ENCODE peak calls at places on chromosomes 13 and 19, in seven cellular contexts. One of them, this sample, is unnamed.

GRCh38 chr13:111006508-111007031 is 91.7 kb upstream of the ANKRD10 start:
- DNase-seq in thoracic aorta: peak; percentile 69
- DNase-seq in ovary: peak; percentile 72
- DNase-seq in mammary epithelial cell: no peak
- DNase-seq in right atrium auricular region: peak; percentile 89
- DNase-seq in MG63: peak; percentile 90
- DNase-seq in cardiac muscle cell: no peak
- DNase-seq in this sample: no peak

GRCh38 chr19:19623383-19623782 is 4.6 kb downstream of the LPAR2 start:
- DNase-seq in MG63: no peak
- DNase-seq in right atrium auricular region: no peak
- DNase-seq in thoracic aorta: no peak
- DNase-seq in ovary: no peak
- DNase-seq in cardiac muscle cell: no peak
- DNase-seq in mammary epithelial cell: no peak
- DNase-seq in this sample: no peak

GRCh38 chr13:100725472-100725871 is 50.9 kb upstream of the TMTC4 start:
- DNase-seq in cardiac muscle cell: no peak
- DNase-seq in right atrium auricular region: no peak
- DNase-seq in MG63: no peak
- DNase-seq in mammary epithelial cell: no peak
- DNase-seq in ovary: no peak
- DNase-seq in thoracic aorta: no peak
- DNase-seq in this sample: peak; percentile 28

GRCh38 chr13:48730971-48731658 is 77.4 kb downstream of the CYSLTR2 start:
- DNase-seq in ovary: no peak
- DNase-seq in thoracic aorta: no peak
- DNase-seq in cardiac muscle cell: no peak
- DNase-seq in mammary epithelial cell: peak; percentile 73
- DNase-seq in right atrium auricular region: no peak
- DNase-seq in MG63: no peak
- DNase-seq in this sample: no peak

GRCh38 chr19:9673912-9674668 is 810 bp downstream of the ZNF562 start:
- DNase-seq in ovary: no peak
- DNase-seq in MG63: no peak
- DNase-seq in cardiac muscle cell: no peak
- DNase-seq in right atrium auricular region: no peak
- DNase-seq in thoracic aorta: no peak
- DNase-seq in mammary epithelial cell: peak; percentile 78
- DNase-seq in this sample: peak; percentile 9

GRCh38 chr19:31257025-31257424 is 92.2 kb downstream of the TSHZ3 start:
- DNase-seq in cardiac muscle cell: no peak
- DNase-seq in mammary epithelial cell: no peak
- DNase-seq in right atrium auricular region: no peak
- DNase-seq in thoracic aorta: no peak
- DNase-seq in MG63: no peak
- DNase-seq in ovary: no peak
- DNase-seq in this sample: no peak

GRCh38 chr19:42455621-42456081 is 12.9 kb upstream of the CXCL17 start:
- DNase-seq in ovary: no peak
- DNase-seq in right atrium auricular region: no peak
- DNase-seq in MG63: no peak
- DNase-seq in thoracic aorta: no peak
- DNase-seq in cardiac muscle cell: no peak
- DNase-seq in mammary epithelial cell: peak; percentile 96
- DNase-seq in this sample: no peak

GRCh38 chr19:9011875-9012274 is 1.7 kb upstream of the MUC16 start:
- DNase-seq in right atrium auricular region: no peak
- DNase-seq in thoracic aorta: no peak
- DNase-seq in MG63: no peak
- DNase-seq in mammary epithelial cell: no peak
- DNase-seq in ovary: no peak
- DNase-seq in cardiac muscle cell: no peak
- DNase-seq in this sample: no peak

GRCh38 chr13:111508164-111508870 is 187.9 kb downstream of the TEX29 start:
- DNase-seq in thoracic aorta: no peak
- DNase-seq in cardiac muscle cell: no peak
- DNase-seq in mammary epithelial cell: no peak
- DNase-seq in ovary: no peak
- DNase-seq in right atrium auricular region: no peak
- DNase-seq in MG63: no peak
- DNase-seq in this sample: no peak

GRCh38 chr19:23461120-23461519 is 65.8 kb upstream of the ZNF91 start:
- DNase-seq in MG63: no peak
- DNase-seq in right atrium auricular region: no peak
- DNase-seq in ovary: no peak
- DNase-seq in mammary epithelial cell: no peak
- DNase-seq in thoracic aorta: no peak
- DNase-seq in cardiac muscle cell: no peak
- DNase-seq in this sample: no peak

GRCh38 chr19:45574526-45574925 is 10.1 kb downstream of the OPA3 start:
- DNase-seq in cardiac muscle cell: no peak
- DNase-seq in MG63: no peak
- DNase-seq in thoracic aorta: no peak
- DNase-seq in mammary epithelial cell: no peak
- DNase-seq in ovary: no peak
- DNase-seq in right atrium auricular region: no peak
- DNase-seq in this sample: no peak

GRCh38 chr13:94704347-94705080 is 7.8 kb downstream of the SOX21 start:
- DNase-seq in mammary epithelial cell: no peak
- DNase-seq in thoracic aorta: no peak
- DNase-seq in MG63: no peak
- DNase-seq in right atrium auricular region: no peak
- DNase-seq in cardiac muscle cell: no peak
- DNase-seq in ovary: no peak
- DNase-seq in this sample: no peak

GRCh38 chr13:88086577-88086976 is 415.4 kb downstream of the SLITRK5 start:
- DNase-seq in thoracic aorta: no peak
- DNase-seq in MG63: no peak
- DNase-seq in ovary: no peak
- DNase-seq in mammary epithelial cell: no peak
- DNase-seq in right atrium auricular region: no peak
- DNase-seq in cardiac muscle cell: no peak
- DNase-seq in this sample: no peak

GRCh38 chr19:54521022-54521859 is 18.6 kb downstream of the LAIR2 start:
- DNase-seq in mammary epithelial cell: no peak
- DNase-seq in thoracic aorta: no peak
- DNase-seq in ovary: no peak
- DNase-seq in cardiac muscle cell: no peak
- DNase-seq in MG63: no peak
- DNase-seq in right atrium auricular region: no peak
- DNase-seq in this sample: peak; percentile 55

GRCh38 chr19:45322744-45323281 is at the start of gene CKM:
- DNase-seq in ovary: no peak
- DNase-seq in right atrium auricular region: peak; percentile 68
- DNase-seq in mammary epithelial cell: no peak
- DNase-seq in MG63: no peak
- DNase-seq in thoracic aorta: no peak
- DNase-seq in cardiac muscle cell: peak; percentile 65
- DNase-seq in this sample: no peak

GRCh38 chr13:35139591-35139990 is 197.5 kb downstream of the NBEA start:
- DNase-seq in MG63: no peak
- DNase-seq in mammary epithelial cell: no peak
- DNase-seq in right atrium auricular region: no peak
- DNase-seq in cardiac muscle cell: no peak
- DNase-seq in ovary: no peak
- DNase-seq in thoracic aorta: no peak
- DNase-seq in this sample: no peak

GRCh38 chr19:35151273-35152065 is 3.1 kb upstream of the FXYD5 start:
- DNase-seq in mammary epithelial cell: no peak
- DNase-seq in ovary: no peak
- DNase-seq in thoracic aorta: no peak
- DNase-seq in right atrium auricular region: no peak
- DNase-seq in MG63: no peak
- DNase-seq in cardiac muscle cell: no peak
- DNase-seq in this sample: no peak

GRCh38 chr13:33876716-33877394 is 58.9 kb downstream of the RFC3 start:
- DNase-seq in ovary: no peak
- DNase-seq in right atrium auricular region: no peak
- DNase-seq in mammary epithelial cell: no peak
- DNase-seq in MG63: no peak
- DNase-seq in cardiac muscle cell: no peak
- DNase-seq in thoracic aorta: no peak
- DNase-seq in this sample: no peak

DNA sequence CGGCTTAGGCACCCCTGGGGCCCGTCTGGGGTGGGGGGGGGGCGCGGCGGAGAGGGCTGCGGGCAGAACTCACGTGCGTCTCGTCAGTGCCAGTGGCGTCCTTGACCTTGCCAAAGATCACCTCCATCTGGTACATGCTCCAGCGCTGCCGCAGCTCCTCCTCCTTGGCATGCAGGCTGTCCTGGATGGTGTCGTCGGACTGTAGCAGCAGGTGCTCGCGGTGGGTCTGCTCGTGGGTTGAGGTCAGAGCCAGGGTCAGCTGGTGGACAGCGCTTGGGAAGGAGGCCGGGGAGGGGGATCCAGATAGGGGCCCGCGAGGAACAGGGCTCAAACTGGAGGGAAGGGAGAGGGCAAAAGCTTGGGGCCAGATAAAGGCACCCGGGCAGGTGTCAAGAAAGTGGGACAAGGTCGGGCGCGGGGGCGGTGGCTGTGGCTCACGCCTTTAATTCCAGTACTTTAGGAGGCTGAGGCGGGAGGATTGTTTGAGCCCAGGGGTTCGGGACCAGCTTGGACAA is 4.7 kb upstream of the RGL3 start:
- DNase-seq in thoracic aorta: no peak
- DNase-seq in MG63: no peak
- DNase-seq in mammary epithelial cell: no peak
- DNase-seq in ovary: peak; percentile 32
- DNase-seq in right atrium auricular region: no peak
- DNase-seq in cardiac muscle cell: no peak
- DNase-seq in this sample: no peak
- H3K27me3 ChIP-seq in thoracic aorta: peaks cover 13% of the 10 kb centered on the region
- H3K27me3 ChIP-seq in MG63: peaks cover 41% of the 10 kb centered on the region
- H3K27me3 ChIP-seq in mammary epithelial cell: no peaks in the 10 kb centered on the region
- H3K27me3 ChIP-seq in ovary: peaks cover 2% of the 10 kb centered on the region
- H3K27me3 ChIP-seq in right atrium auricular region: no peaks in the 10 kb centered on the region
- H3K27me3 ChIP-seq in cardiac muscle cell: peaks cover 47% of the 10 kb centered on the region
- H3K27me3 ChIP-seq in this sample: peaks cover 2% of the 10 kb centered on the region

GRCh38 chr19:49165111-49165750 is 7.6 kb downstream of the TRPM4 start:
- DNase-seq in MG63: no peak
- DNase-seq in right atrium auricular region: no peak
- DNase-seq in thoracic aorta: no peak
- DNase-seq in ovary: no peak
- DNase-seq in cardiac muscle cell: peak; percentile 90
- DNase-seq in mammary epithelial cell: no peak
- DNase-seq in this sample: no peak

GRCh38 chr19:49165865-49166301 is 8.3 kb downstream of the TRPM4 start:
- DNase-seq in MG63: no peak
- DNase-seq in cardiac muscle cell: no peak
- DNase-seq in ovary: no peak
- DNase-seq in mammary epithelial cell: no peak
- DNase-seq in thoracic aorta: no peak
- DNase-seq in right atrium auricular region: no peak
- DNase-seq in this sample: no peak

GRCh38 chr19:49167857-49168409 is 10.3 kb downstream of the TRPM4 start:
- DNase-seq in ovary: no peak
- DNase-seq in MG63: no peak
- DNase-seq in mammary epithelial cell: no peak
- DNase-seq in cardiac muscle cell: no peak
- DNase-seq in thoracic aorta: no peak
- DNase-seq in right atrium auricular region: no peak
- DNase-seq in this sample: no peak

GRCh38 chr19:49173198-49173597 is 15.6 kb downstream of the TRPM4 start:
- DNase-seq in MG63: no peak
- DNase-seq in thoracic aorta: no peak
- DNase-seq in mammary epithelial cell: no peak
- DNase-seq in cardiac muscle cell: no peak
- DNase-seq in ovary: no peak
- DNase-seq in right atrium auricular region: no peak
- DNase-seq in this sample: no peak

GRCh38 chr19:49168421-49168820 is 10.8 kb downstream of the TRPM4 start:
- DNase-seq in mammary epithelial cell: no peak
- DNase-seq in thoracic aorta: no peak
- DNase-seq in right atrium auricular region: no peak
- DNase-seq in ovary: no peak
- DNase-seq in MG63: no peak
- DNase-seq in cardiac muscle cell: no peak
- DNase-seq in this sample: no peak
- H3K4me3 ChIP-seq in mammary epithelial cell: no peak overlapping the region
- H3K4me3 ChIP-seq in thoracic aorta: no peak overlapping the region
- H3K4me3 ChIP-seq in right atrium auricular region: no peak overlapping the region
- H3K4me3 ChIP-seq in ovary: no peak overlapping the region
- H3K4me3 ChIP-seq in MG63: no peak overlapping the region
- H3K4me3 ChIP-seq in cardiac muscle cell: no peak overlapping the region
- H3K4me3 ChIP-seq in this sample: no peak overlapping the region

DNA sequence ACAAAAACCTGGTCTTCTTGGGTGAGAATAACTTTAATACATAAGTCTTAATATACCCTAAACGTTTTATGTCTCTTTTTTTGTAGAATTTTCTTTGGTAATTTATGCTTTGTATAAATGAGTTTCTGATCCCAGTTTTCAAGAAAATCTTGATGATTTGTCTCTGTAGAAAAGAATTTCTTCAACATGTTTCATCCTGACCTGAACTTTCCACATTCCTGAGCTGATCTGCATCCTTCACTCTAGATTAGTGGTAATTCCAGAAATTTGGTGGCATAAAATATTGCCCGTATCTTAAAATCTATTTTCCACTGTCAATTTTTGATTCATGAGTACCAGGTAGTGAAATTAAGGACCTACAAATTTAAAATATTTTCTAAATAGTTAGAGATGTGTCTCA is 16.3 kb downstream of the ZNF714 start:
- DNase-seq in MG63: no peak
- DNase-seq in right atrium auricular region: no peak
- DNase-seq in thoracic aorta: no peak
- DNase-seq in ovary: no peak
- DNase-seq in mammary epithelial cell: no peak
- DNase-seq in cardiac muscle cell: no peak
- DNase-seq in this sample: no peak
- H3K36me3 ChIP-seq in MG63: peaks cover 10% of the 10 kb centered on the region
- H3K36me3 ChIP-seq in right atrium auricular region: no peaks in the 10 kb centered on the region
- H3K36me3 ChIP-seq in thoracic aorta: no peaks in the 10 kb centered on the region
- H3K36me3 ChIP-seq in ovary: no peaks in the 10 kb centered on the region
- H3K36me3 ChIP-seq in mammary epithelial cell: no peaks in the 10 kb centered on the region
- H3K36me3 ChIP-seq in cardiac muscle cell: no peaks in the 10 kb centered on the region
- H3K36me3 ChIP-seq in this sample: no peaks in the 10 kb centered on the region

GRCh38 chr13:46632171-46632570 is 79.2 kb downstream of the LRCH1 start:
- DNase-seq in MG63: no peak
- DNase-seq in ovary: no peak
- DNase-seq in thoracic aorta: no peak
- DNase-seq in mammary epithelial cell: no peak
- DNase-seq in cardiac muscle cell: no peak
- DNase-seq in right atrium auricular region: no peak
- DNase-seq in this sample: no peak

GRCh38 chr13:46629811-46630413 is 76.9 kb downstream of the LRCH1 start:
- DNase-seq in MG63: no peak
- DNase-seq in right atrium auricular region: no peak
- DNase-seq in cardiac muscle cell: no peak
- DNase-seq in mammary epithelial cell: no peak
- DNase-seq in ovary: no peak
- DNase-seq in thoracic aorta: no peak
- DNase-seq in this sample: no peak

GRCh38 chr13:46630419-46631183 is 77.6 kb downstream of the LRCH1 start:
- DNase-seq in thoracic aorta: no peak
- DNase-seq in cardiac muscle cell: no peak
- DNase-seq in ovary: no peak
- DNase-seq in mammary epithelial cell: no peak
- DNase-seq in MG63: no peak
- DNase-seq in right atrium auricular region: no peak
- DNase-seq in this sample: no peak

GRCh38 chr13:46633416-46633815 is 80.4 kb downstream of the LRCH1 start:
- DNase-seq in ovary: no peak
- DNase-seq in cardiac muscle cell: no peak
- DNase-seq in right atrium auricular region: no peak
- DNase-seq in thoracic aorta: no peak
- DNase-seq in mammary epithelial cell: peak; percentile 21
- DNase-seq in MG63: peak; percentile 56
- DNase-seq in this sample: no peak

GRCh38 chr13:46631184-46631542 is 78.2 kb downstream of the LRCH1 start:
- DNase-seq in mammary epithelial cell: no peak
- DNase-seq in MG63: no peak
- DNase-seq in cardiac muscle cell: no peak
- DNase-seq in ovary: no peak
- DNase-seq in thoracic aorta: no peak
- DNase-seq in right atrium auricular region: no peak
- DNase-seq in this sample: no peak
- H3K27me3 ChIP-seq in mammary epithelial cell: no peaks in the 10 kb centered on the region
- H3K27me3 ChIP-seq in MG63: no peaks in the 10 kb centered on the region
- H3K27me3 ChIP-seq in cardiac muscle cell: no peaks in the 10 kb centered on the region
- H3K27me3 ChIP-seq in ovary: no peaks in the 10 kb centered on the region
- H3K27me3 ChIP-seq in thoracic aorta: no peaks in the 10 kb centered on the region
- H3K27me3 ChIP-seq in right atrium auricular region: no peaks in the 10 kb centered on the region
- H3K27me3 ChIP-seq in this sample: no peaks in the 10 kb centered on the region